ENCODE peak calls at places on chromosomes 5 and 9, in eight cellular contexts. One of them, this sample, is unnamed.

GRCh38 chr9:72150653-72151052 is 1.4 kb downstream of the GDA start:
- DNase-seq in BJ: no peak
- DNase-seq in cardiac fibroblast: no peak
- DNase-seq in A549: no peak
- DNase-seq in CD8-positive, alpha-beta T cell: no peak
- DNase-seq in spleen: no peak
- DNase-seq in choroid plexus epithelial cell: no peak
- DNase-seq in tibial artery: no peak
- DNase-seq in this sample: no peak

GRCh38 chr5:180096616-180097015 is 25.1 kb upstream of the RNF130 start:
- DNase-seq in BJ: no peak
- DNase-seq in cardiac fibroblast: no peak
- DNase-seq in CD8-positive, alpha-beta T cell: no peak
- DNase-seq in A549: no peak
- DNase-seq in choroid plexus epithelial cell: no peak
- DNase-seq in spleen: peak
- DNase-seq in tibial artery: no peak
- DNase-seq in this sample: no peak

GRCh38 chr5:137487600-137487999 is 11.5 kb downstream of the SPOCK1 start:
- DNase-seq in tibial artery: peak
- DNase-seq in choroid plexus epithelial cell: peak
- DNase-seq in CD8-positive, alpha-beta T cell: no peak
- DNase-seq in cardiac fibroblast: peak
- DNase-seq in spleen: no peak
- DNase-seq in A549: no peak
- DNase-seq in BJ: peak
- DNase-seq in this sample: no peak

GRCh38 chr5:81213070-81213469 is 20.1 kb upstream of the CKMT2 start:
- DNase-seq in spleen: no peak
- DNase-seq in tibial artery: no peak
- DNase-seq in cardiac fibroblast: no peak
- DNase-seq in A549: no peak
- DNase-seq in CD8-positive, alpha-beta T cell: no peak
- DNase-seq in choroid plexus epithelial cell: no peak
- DNase-seq in BJ: no peak
- DNase-seq in this sample: no peak

GRCh38 chr5:72363146-72363802 is 43.1 kb downstream of the PTCD2 start:
- DNase-seq in cardiac fibroblast: peak
- DNase-seq in tibial artery: no peak
- DNase-seq in choroid plexus epithelial cell: peak
- DNase-seq in spleen: no peak
- DNase-seq in BJ: no peak
- DNase-seq in A549: peak
- DNase-seq in CD8-positive, alpha-beta T cell: no peak
- DNase-seq in this sample: no peak

GRCh38 chr9:109478665-109479380 is 19.3 kb downstream of the PTPN3 start:
- DNase-seq in spleen: no peak
- DNase-seq in tibial artery: no peak
- DNase-seq in cardiac fibroblast: no peak
- DNase-seq in choroid plexus epithelial cell: no peak
- DNase-seq in BJ: no peak
- DNase-seq in CD8-positive, alpha-beta T cell: no peak
- DNase-seq in A549: no peak
- DNase-seq in this sample: no peak

GRCh38 chr5:131389096-131389868 is 125.4 kb downstream of the CDC42SE2 start:
- DNase-seq in BJ: no peak
- DNase-seq in A549: no peak
- DNase-seq in spleen: no peak
- DNase-seq in cardiac fibroblast: no peak
- DNase-seq in choroid plexus epithelial cell: no peak
- DNase-seq in CD8-positive, alpha-beta T cell: no peak
- DNase-seq in tibial artery: no peak
- DNase-seq in this sample: no peak

GRCh38 chr5:135487839-135488514 is 35.8 kb upstream of the TIFAB start:
- DNase-seq in A549: no peak
- DNase-seq in cardiac fibroblast: no peak
- DNase-seq in spleen: no peak
- DNase-seq in tibial artery: no peak
- DNase-seq in BJ: no peak
- DNase-seq in CD8-positive, alpha-beta T cell: no peak
- DNase-seq in choroid plexus epithelial cell: no peak
- DNase-seq in this sample: no peak

GRCh38 chr5:151600069-151600665 is 9.0 kb upstream of the FAT2 start:
- DNase-seq in choroid plexus epithelial cell: no peak
- DNase-seq in tibial artery: no peak
- DNase-seq in spleen: no peak
- DNase-seq in BJ: no peak
- DNase-seq in CD8-positive, alpha-beta T cell: no peak
- DNase-seq in A549: no peak
- DNase-seq in cardiac fibroblast: no peak
- DNase-seq in this sample: no peak

GRCh38 chr9:113564804-113565237 is 101.3 kb downstream of the RGS3 start:
- DNase-seq in CD8-positive, alpha-beta T cell: no peak
- DNase-seq in tibial artery: peak
- DNase-seq in choroid plexus epithelial cell: peak
- DNase-seq in spleen: peak
- DNase-seq in cardiac fibroblast: peak
- DNase-seq in BJ: no peak
- DNase-seq in A549: no peak
- DNase-seq in this sample: no peak

GRCh38 chr5:159935946-159936345 is 19.7 kb downstream of the ADRA1B start:
- DNase-seq in tibial artery: no peak
- DNase-seq in A549: no peak
- DNase-seq in CD8-positive, alpha-beta T cell: no peak
- DNase-seq in choroid plexus epithelial cell: no peak
- DNase-seq in spleen: no peak
- DNase-seq in cardiac fibroblast: no peak
- DNase-seq in BJ: no peak
- DNase-seq in this sample: no peak

GRCh38 chr5:81750308-81751008 is 439 bp downstream of the SSBP2 start:
- DNase-seq in BJ: no peak
- DNase-seq in spleen: no peak
- DNase-seq in CD8-positive, alpha-beta T cell: no peak
- DNase-seq in A549: no peak
- DNase-seq in choroid plexus epithelial cell: no peak
- DNase-seq in cardiac fibroblast: no peak
- DNase-seq in tibial artery: no peak
- DNase-seq in this sample: no peak

GRCh38 chr5:128237504-128237903 is 153.9 kb downstream of the SLC12A2 start:
- DNase-seq in tibial artery: no peak
- DNase-seq in spleen: no peak
- DNase-seq in choroid plexus epithelial cell: peak
- DNase-seq in cardiac fibroblast: peak
- DNase-seq in CD8-positive, alpha-beta T cell: no peak
- DNase-seq in BJ: no peak
- DNase-seq in A549: no peak
- DNase-seq in this sample: no peak

GRCh38 chr5:15682566-15682965 is 182.6 kb downstream of the FBXL7 start:
- DNase-seq in A549: no peak
- DNase-seq in choroid plexus epithelial cell: no peak
- DNase-seq in tibial artery: no peak
- DNase-seq in spleen: no peak
- DNase-seq in BJ: no peak
- DNase-seq in CD8-positive, alpha-beta T cell: no peak
- DNase-seq in cardiac fibroblast: no peak
- DNase-seq in this sample: no peak

GRCh38 chr5:15682122-15682521 is 182.1 kb downstream of the FBXL7 start:
- DNase-seq in CD8-positive, alpha-beta T cell: no peak
- DNase-seq in cardiac fibroblast: no peak
- DNase-seq in A549: no peak
- DNase-seq in BJ: no peak
- DNase-seq in choroid plexus epithelial cell: no peak
- DNase-seq in spleen: no peak
- DNase-seq in tibial artery: no peak
- DNase-seq in this sample: no peak

GRCh38 chr5:15687401-15687800 is 187.4 kb downstream of the FBXL7 start:
- DNase-seq in choroid plexus epithelial cell: no peak
- DNase-seq in BJ: no peak
- DNase-seq in A549: no peak
- DNase-seq in CD8-positive, alpha-beta T cell: no peak
- DNase-seq in tibial artery: no peak
- DNase-seq in spleen: no peak
- DNase-seq in cardiac fibroblast: no peak
- DNase-seq in this sample: no peak

DNA sequence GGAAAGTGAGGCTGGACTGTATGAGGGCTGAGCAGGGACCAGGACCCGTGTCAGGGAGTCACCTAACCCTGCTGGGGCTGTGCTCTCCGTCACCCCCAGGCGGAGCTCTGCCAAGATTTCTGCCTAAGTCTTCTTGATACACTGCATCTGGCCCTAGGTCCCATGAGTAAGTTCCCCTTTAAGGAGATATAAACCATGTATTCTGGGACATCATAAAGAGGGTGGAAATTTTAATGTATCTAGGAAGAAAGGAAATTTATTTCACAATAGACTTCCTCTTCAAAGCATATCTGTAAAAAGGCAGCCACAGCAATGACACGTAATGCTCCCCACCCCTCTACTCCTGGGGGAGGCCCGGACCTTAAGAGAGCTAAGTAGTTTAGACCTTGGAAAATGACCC is 183.4 kb downstream of the FBXL7 start:
- DNase-seq in CD8-positive, alpha-beta T cell: no peak
- DNase-seq in spleen: no peak
- DNase-seq in choroid plexus epithelial cell: peak
- DNase-seq in cardiac fibroblast: peak
- DNase-seq in tibial artery: no peak
- DNase-seq in A549: peak
- DNase-seq in BJ: no peak
- DNase-seq in this sample: no peak
- TF ChIP-seq CTCF in CD8-positive, alpha-beta T cell: no peak
- TF ChIP-seq CTCF in spleen: no peak
- TF ChIP-seq CTCF in choroid plexus epithelial cell: peak
- TF ChIP-seq CTCF in cardiac fibroblast: peak
- TF ChIP-seq CTCF in tibial artery: no peak
- TF ChIP-seq CTCF in A549: no peak
- TF ChIP-seq CTCF in BJ: no peak
- TF ChIP-seq CTCF in this sample: no peak

GRCh38 chr5:95027775-95028174 is 257.1 kb downstream of the MCTP1 start:
- DNase-seq in tibial artery: no peak
- DNase-seq in A549: no peak
- DNase-seq in spleen: no peak
- DNase-seq in CD8-positive, alpha-beta T cell: no peak
- DNase-seq in choroid plexus epithelial cell: no peak
- DNase-seq in cardiac fibroblast: no peak
- DNase-seq in BJ: no peak
- DNase-seq in this sample: no peak
- H3K4me3 ChIP-seq in tibial artery: no peak
- H3K4me3 ChIP-seq in A549: no peak
- H3K4me3 ChIP-seq in spleen: no peak
- H3K4me3 ChIP-seq in CD8-positive, alpha-beta T cell: no peak
- H3K4me3 ChIP-seq in choroid plexus epithelial cell: no peak
- H3K4me3 ChIP-seq in cardiac fibroblast: no peak
- H3K4me3 ChIP-seq in BJ: no peak
- H3K4me3 ChIP-seq in this sample: peak

GRCh38 chr9:87793292-87793691 is 67.4 kb downstream of the CTSL start:
- DNase-seq in tibial artery: peak
- DNase-seq in CD8-positive, alpha-beta T cell: no peak
- DNase-seq in choroid plexus epithelial cell: peak
- DNase-seq in cardiac fibroblast: peak
- DNase-seq in spleen: no peak
- DNase-seq in BJ: peak
- DNase-seq in A549: peak
- DNase-seq in this sample: no peak

GRCh38 chr9:87787735-87788134 is 61.8 kb downstream of the CTSL start:
- DNase-seq in A549: peak
- DNase-seq in choroid plexus epithelial cell: peak
- DNase-seq in BJ: no peak
- DNase-seq in tibial artery: no peak
- DNase-seq in spleen: no peak
- DNase-seq in cardiac fibroblast: peak
- DNase-seq in CD8-positive, alpha-beta T cell: no peak
- DNase-seq in this sample: no peak

GRCh38 chr9:87795178-87795577 is 69.3 kb downstream of the CTSL start:
- DNase-seq in BJ: no peak
- DNase-seq in choroid plexus epithelial cell: no peak
- DNase-seq in tibial artery: no peak
- DNase-seq in spleen: no peak
- DNase-seq in CD8-positive, alpha-beta T cell: no peak
- DNase-seq in cardiac fibroblast: no peak
- DNase-seq in A549: no peak
- DNase-seq in this sample: no peak

GRCh38 chr9:87796232-87796631 is 70.3 kb downstream of the CTSL start:
- DNase-seq in cardiac fibroblast: no peak
- DNase-seq in CD8-positive, alpha-beta T cell: no peak
- DNase-seq in A549: no peak
- DNase-seq in tibial artery: no peak
- DNase-seq in spleen: no peak
- DNase-seq in BJ: no peak
- DNase-seq in choroid plexus epithelial cell: no peak
- DNase-seq in this sample: no peak

DNA sequence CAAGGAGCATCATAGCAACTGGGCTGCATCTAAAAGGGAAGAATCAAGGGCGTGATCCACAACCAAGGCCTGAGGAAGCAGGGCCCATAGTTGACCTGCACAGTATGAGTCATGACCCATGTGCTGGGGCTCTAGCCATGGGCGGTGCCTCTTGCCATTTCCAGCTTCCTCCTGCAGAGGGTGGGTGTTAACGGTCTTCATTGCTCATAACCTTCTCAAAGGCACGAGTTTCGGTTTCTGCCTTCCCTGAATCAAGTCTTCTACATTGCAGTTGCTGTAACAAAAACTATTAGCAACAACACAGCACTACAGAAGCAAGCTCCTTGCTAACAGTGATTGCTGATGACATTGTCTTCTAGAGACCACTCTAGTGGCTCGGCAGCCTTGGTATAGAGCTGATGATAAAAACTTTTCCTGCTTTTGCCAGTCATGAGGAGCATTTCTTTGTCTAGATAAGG is 66.9 kb downstream of the CTSL start:
- DNase-seq in spleen: no peak
- DNase-seq in cardiac fibroblast: peak
- DNase-seq in CD8-positive, alpha-beta T cell: no peak
- DNase-seq in tibial artery: peak
- DNase-seq in choroid plexus epithelial cell: peak
- DNase-seq in BJ: peak
- DNase-seq in A549: peak
- DNase-seq in this sample: peak
- TF ChIP-seq CTCF in spleen: no peak
- TF ChIP-seq CTCF in cardiac fibroblast: peak
- TF ChIP-seq CTCF in CD8-positive, alpha-beta T cell: no peak
- TF ChIP-seq CTCF in tibial artery: no peak
- TF ChIP-seq CTCF in choroid plexus epithelial cell: peak
- TF ChIP-seq CTCF in BJ: peak
- TF ChIP-seq CTCF in A549: peak
- TF ChIP-seq CTCF in this sample: peak

DNA sequence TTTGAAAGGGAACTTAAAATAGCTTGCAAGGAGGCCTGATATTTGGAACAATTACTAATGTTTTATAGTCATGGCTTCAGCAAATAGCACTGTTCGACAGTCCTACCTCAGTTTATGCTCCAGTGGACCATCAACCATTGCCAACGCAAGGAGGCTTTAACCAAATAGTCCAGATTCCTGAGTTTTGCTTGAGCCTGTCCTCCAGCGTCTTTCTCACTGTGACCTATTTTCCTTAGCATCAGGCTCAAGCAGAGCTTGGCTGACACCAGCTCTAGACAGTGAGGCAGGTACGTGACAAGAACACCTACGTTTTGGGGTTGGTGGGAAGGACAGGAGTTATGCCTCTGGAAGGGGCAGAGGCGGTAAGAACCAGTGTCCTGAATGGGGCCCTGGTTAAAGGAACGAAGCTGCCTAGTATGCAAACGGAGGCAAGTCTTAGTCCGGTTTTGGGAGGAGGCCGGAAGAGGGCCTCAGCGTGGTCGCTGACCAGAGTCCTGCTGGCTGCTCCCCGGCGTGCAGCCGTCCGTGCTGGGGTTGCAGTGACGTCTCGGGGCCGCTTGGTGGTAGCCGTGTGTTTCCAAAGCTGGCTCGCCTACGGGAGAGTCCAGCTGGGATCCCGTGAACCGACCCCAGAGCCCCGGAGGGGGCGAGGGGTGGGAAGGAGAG is 998 bp upstream of the FGF18 start:
- DNase-seq in CD8-positive, alpha-beta T cell: no peak
- DNase-seq in A549: peak
- DNase-seq in cardiac fibroblast: peak
- DNase-seq in spleen: peak
- DNase-seq in BJ: peak
- DNase-seq in tibial artery: peak
- DNase-seq in choroid plexus epithelial cell: peak
- DNase-seq in this sample: peak
- H3K4me3 ChIP-seq in CD8-positive, alpha-beta T cell: peak
- H3K4me3 ChIP-seq in A549: peak
- H3K4me3 ChIP-seq in cardiac fibroblast: peak
- H3K4me3 ChIP-seq in spleen: peak
- H3K4me3 ChIP-seq in BJ: peak
- H3K4me3 ChIP-seq in tibial artery: peak
- H3K4me3 ChIP-seq in choroid plexus epithelial cell: peak
- H3K4me3 ChIP-seq in this sample: no peak